ENCODE peak calls at places on chromosome 15, in four cellular contexts. A, G, F and Y are unnamed samples.

GRCh38 chr15:99845009-99845408 is 111.8 kb upstream of the LYSMD4 start:
- DNase-seq in F (no peak), A (no peak), G (no peak), Y (peak; percentile 68)

GRCh38 chr15:39248204-39248603 is 332.7 kb upstream of the THBS1 start:
- DNase-seq in A (no peak), F (no peak), G (no peak), Y (no peak)

GRCh38 chr15:78925076-78925624 is 19.7 kb downstream of the CTSH start:
- DNase-seq in F (no peak), G (no peak), A (no peak), Y (no peak)

GRCh38 chr15:81955709-81956108 is 90.1 kb downstream of the MEX3B start:
- DNase-seq in G (no peak), F (no peak), A (no peak), Y (peak; percentile 43)

GRCh38 chr15:63348392-63348791 is 33.3 kb downstream of the CA12 start:
- DNase-seq in F (no peak), G (peak; percentile 80), A (peak; percentile 78), Y (peak; percentile 57)

GRCh38 chr15:73859236-73859635 is 14.1 kb upstream of the TBC1D21 start:
- DNase-seq in G (no peak), F (no peak), A (no peak), Y (no peak)

GRCh38 chr15:101698314-101698713 is 26.0 kb downstream of the TARS3 start:
- DNase-seq in G (no peak), F (no peak), A (no peak), Y (no peak)

GRCh38 chr15:40249477-40250303 is 10.8 kb downstream of the PAK6 start:
- DNase-seq in G (peak; percentile 15), F (no peak), A (no peak), Y (no peak)

GRCh38 chr15:58484794-58485600 is 53.2 kb downstream of the LIPC start:
- DNase-seq in F (no peak), G (no peak), A (no peak), Y (no peak)

GRCh38 chr15:73838795-73839565 is 34.4 kb upstream of the TBC1D21 start:
- DNase-seq in F (peak; percentile 16), G (no peak), A (no peak), Y (no peak)

GRCh38 chr15:24752354-24752753 is 76.8 kb downstream of the NPAP1 start:
- DNase-seq in G (no peak), F (no peak), A (no peak), Y (no peak)

GRCh38 chr15:29322407-29322806 is 52.8 kb upstream of the NSMCE3 start:
- DNase-seq in G (no peak), F (no peak), A (no peak), Y (peak; percentile 23)

GRCh38 chr15:101613130-101614000 is 38.8 kb downstream of the TM2D3 start:
- DNase-seq in G (peak; percentile 83), F (peak; percentile 65), A (peak; percentile 77), Y (peak; percentile 63)

GRCh38 chr15:40270246-40270995 is 12.4 kb downstream of the ANKRD63 start:
- DNase-seq in G (no peak), A (no peak), F (no peak), Y (no peak)

GRCh38 chr15:94246016-94246415 is 14.7 kb downstream of the MCTP2 start:
- DNase-seq in A (no peak), G (no peak), F (no peak), Y (no peak)

GRCh38 chr15:44580105-44580504 is 43.2 kb downstream of the EIF3J start:
- DNase-seq in A (no peak), F (no peak), G (no peak), Y (no peak)

GRCh38 chr15:43505723-43506122 is 11.7 kb upstream of the MAP1A start:
- DNase-seq in G (no peak), F (no peak), A (no peak), Y (peak; percentile 94)

GRCh38 chr15:64699767-64700388 is 75.5 kb downstream of the RBPMS2 start:
- DNase-seq in A (no peak), G (no peak), F (peak; percentile 39), Y (peak; percentile 72)

GRCh38 chr15:42182328-42182901 is 25.7 kb downstream of the VPS39 start:
- DNase-seq in A (no peak), F (no peak), G (no peak), Y (no peak)

GRCh38 chr15:66145242-66146182 is 108.0 kb downstream of the MEGF11 start:
- DNase-seq in G (no peak), F (no peak), A (no peak), Y (no peak)

GRCh38 chr15:34754674-34755418 is at the start of gene GJD2:
- DNase-seq in F (no peak), G (no peak), A (no peak), Y (no peak)

GRCh38 chr15:58517252-58517681 is 85.5 kb downstream of the LIPC start:
- DNase-seq in G (no peak), A (no peak), F (no peak), Y (no peak)

GRCh38 chr15:45179221-45179985 is 8.4 kb downstream of the SHF start:
- DNase-seq in A (peak; percentile 74), G (peak; percentile 80), F (no peak), Y (no peak)

GRCh38 chr15:20645956-20646355 is 104.4 kb upstream of the GOLGA6L6 start:
- DNase-seq in A (no peak), G (peak; percentile 23), F (no peak), Y (peak; percentile 4)

GRCh38 chr15:64163662-64164362 is 990 bp upstream of the PPIB start:
- DNase-seq in A (peak; percentile 30), G (no peak), F (no peak), Y (peak; percentile 40)

GRCh38 chr15:39594764-39595620 is 14.1 kb downstream of the THBS1 start:
- DNase-seq in A (no peak), G (no peak), F (no peak), Y (peak; percentile 65)

GRCh38 chr15:80585544-80586018 is 109.5 kb upstream of the ABHD17C start:
- DNase-seq in G (no peak), A (peak; percentile 22), F (no peak), Y (no peak)

GRCh38 chr15:34657469-34658127 is 74.1 kb upstream of the GOLGA8B start:
- DNase-seq in G (no peak), F (no peak), A (no peak), Y (no peak)

GRCh38 chr15:72285927-72286516 is 13.7 kb upstream of the PARP6 start:
- DNase-seq in A (peak; percentile 46), F (no peak), G (peak; percentile 54), Y (peak; percentile 44)

GRCh38 chr15:80367094-80367493 is 37.1 kb upstream of the ARNT2 start:
- DNase-seq in A (no peak), F (no peak), G (no peak), Y (peak; percentile 13)

GRCh38 chr15:92383528-92384326 is 10.0 kb upstream of the ST8SIA2 start:
- DNase-seq in A (peak; percentile 39), F (no peak), G (peak; percentile 51), Y (no peak)
- TF ChIP-seq CTCF in A (peak; percentile 68), F (no peak), G (peak; percentile 61), Y (peak; percentile 47)

GRCh38 chr15:68843425-68844311 is 23.0 kb upstream of the ANP32A start:
- DNase-seq in G (peak; percentile 37), F (no peak), A (no peak), Y (peak; percentile 15)
- H3K4me3 ChIP-seq in G (no peak overlapping the region), F (peak overlapping the region; percentile 22), A (peak overlapping the region; percentile 24), Y (peak overlapping the region; percentile 52)

DNA sequence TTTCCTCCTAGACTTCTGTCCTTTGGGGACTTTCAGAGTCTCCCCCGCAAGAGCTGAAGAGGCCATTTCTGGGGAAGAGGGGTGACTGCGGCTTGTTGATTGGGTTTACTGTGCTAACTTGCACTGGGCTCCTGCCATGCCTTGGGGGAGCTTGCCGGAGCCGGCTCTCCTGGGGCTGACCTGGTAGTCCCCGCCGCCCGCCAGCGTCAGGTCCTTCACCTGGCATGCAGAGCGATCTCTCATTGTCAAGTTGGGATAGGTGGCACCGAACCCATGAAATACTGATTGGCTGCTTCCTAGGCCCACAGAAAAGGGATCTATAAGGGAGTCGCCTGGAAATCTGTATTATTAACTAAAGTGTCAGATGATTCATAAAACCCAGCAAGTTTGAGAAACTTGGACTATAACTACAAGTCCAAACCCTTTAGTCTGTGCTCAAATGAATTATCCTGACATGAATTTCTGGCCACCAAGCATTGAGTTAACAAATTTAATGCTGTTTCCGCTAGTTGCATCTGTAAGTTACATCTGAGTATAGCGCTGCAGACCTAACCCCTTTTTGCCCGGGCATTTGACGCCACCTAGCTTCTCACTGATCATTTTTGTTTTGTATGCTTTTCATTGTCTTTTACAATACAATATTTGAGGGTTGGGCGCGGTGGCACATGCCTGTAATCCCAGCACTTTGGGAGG is 605 bp upstream of the IMP3 start:
- DNase-seq in A (no peak), G (no peak), F (no peak), Y (peak; percentile 71)
- TF ChIP-seq CTCF in A (no peak), G (no peak), F (no peak), Y (peak; percentile 58)

DNA sequence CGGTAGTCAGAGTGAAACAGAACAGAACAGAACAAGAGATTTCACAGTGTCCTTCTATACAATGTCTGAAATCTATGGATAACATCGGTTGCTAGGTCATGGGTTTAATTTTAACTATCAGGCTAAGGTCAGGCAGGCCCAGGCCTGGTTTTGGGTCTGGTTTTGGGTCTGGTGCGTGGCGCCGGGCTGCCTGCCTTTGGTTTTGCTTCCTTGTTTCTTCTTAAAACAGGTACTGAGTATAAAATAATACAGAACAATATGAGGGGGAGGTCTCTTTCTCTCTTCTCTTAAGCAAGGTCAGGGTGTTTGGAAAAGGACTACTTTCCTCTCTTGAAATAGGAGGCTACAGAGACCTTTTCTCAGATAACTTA is 1.4 kb downstream of the AEN start:
- DNase-seq in A (no peak), G (no peak), F (no peak), Y (no peak)
- H3K4me3 ChIP-seq in A (peak overlapping the region; percentile 98), G (no peak overlapping the region), F (peak overlapping the region; percentile 92), Y (peak overlapping the region; percentile 87)

DNA sequence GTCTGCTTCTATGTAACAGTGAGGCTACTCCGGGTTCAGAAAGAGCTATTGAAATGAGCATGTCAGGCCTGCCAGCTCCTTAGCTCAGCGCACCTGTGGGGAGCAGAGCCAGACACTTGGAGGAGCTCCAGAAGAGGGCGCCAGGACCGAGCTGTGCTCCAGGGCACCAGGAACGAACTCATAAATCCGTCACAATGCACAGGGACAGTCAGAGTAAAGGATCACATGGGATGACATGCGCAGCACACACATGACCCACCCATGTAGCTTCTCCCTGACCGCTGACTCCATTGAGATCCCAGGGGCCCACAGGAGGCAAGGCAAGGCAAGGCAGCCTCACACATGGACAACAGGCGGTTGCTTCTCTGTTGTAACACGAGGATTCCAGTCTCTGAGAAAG is 26.0 kb upstream of the GNB5 start:
- DNase-seq in A (peak; percentile 24), F (no peak), G (no peak), Y (no peak)
- TF ChIP-seq CTCF in A (no peak), F (no peak), G (no peak), Y (no peak)

DNA sequence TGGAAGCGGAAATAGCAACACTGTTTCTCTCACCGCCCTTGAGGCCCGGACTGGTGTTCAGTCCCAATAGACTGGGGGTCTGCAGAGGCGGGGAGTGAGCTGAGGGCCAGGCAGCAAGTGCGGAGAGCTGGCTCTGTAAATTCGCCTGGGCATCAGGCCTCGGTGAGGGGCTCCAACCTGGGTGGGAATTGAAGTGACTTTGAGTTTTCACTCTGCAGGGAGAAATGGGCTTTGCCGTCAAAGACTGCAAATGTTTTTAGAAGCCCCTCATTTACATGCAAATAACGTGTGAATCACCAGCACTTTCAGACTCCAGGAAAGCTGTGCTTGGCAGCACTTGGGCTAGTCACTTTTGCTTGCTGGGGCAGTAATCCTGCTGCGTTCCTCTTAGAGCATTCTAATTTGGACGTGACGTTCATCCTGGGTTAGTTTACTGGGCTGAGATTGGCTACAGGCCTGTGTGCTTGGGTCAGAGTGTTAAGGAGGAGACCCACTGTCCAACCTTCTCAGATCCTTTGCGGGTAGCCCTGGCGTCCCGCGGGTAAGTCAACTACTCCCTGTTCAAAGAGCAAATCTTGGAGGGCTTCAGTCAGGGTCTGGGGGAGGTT is 88.7 kb downstream of the AAGAB start:
- DNase-seq in F (no peak), A (no peak), G (no peak), Y (peak; percentile 95)
- H3K4me3 ChIP-seq in F (no peak overlapping the region), A (no peak overlapping the region), G (no peak overlapping the region), Y (no peak overlapping the region)

GRCh38 chr15:71182522-71182921 is 67.3 kb downstream of the THSD4 start:
- DNase-seq in G (no peak), F (no peak), A (no peak), Y (no peak)
- TF ChIP-seq CTCF in G (no peak), F (no peak), A (no peak), Y (no peak)